ENCODE peak calls at places on chromosome 13, in eight cellular contexts. Z is left lung; P is heart left ventricle; G is CD8-positive, alpha-beta T cell; U is mammary epithelial cell; L is heart right ventricle; I is neural progenitor cell; X is astrocyte. R is an unnamed sample. For H3K4me1 and H3K36me3, the result is how much of the 10 kb centered on the place peaks cover.

GRCh38 chr13:65461590-65461989 is 1768.5 kb downstream of the PCDH9 start:
- DNase-seq in Z (no peak), P (no peak), G (no peak), U (no peak), L (no peak), I (no peak), X (peak), R (no peak)

GRCh38 chr13:111371720-111372119 is 51.3 kb downstream of the TEX29 start:
- DNase-seq in Z (no peak), P (no peak), G (no peak), U (no peak), L (no peak), I (no peak), X (no peak), R (no peak)

GRCh38 chr13:98252931-98253470 is 75.9 kb upstream of the RNF113B start:
- DNase-seq in Z (no peak), P (no peak), G (no peak), U (no peak), L (no peak), I (no peak), X (peak), R (no peak)

GRCh38 chr13:70297219-70297618 is 189.0 kb upstream of the KLHL1 start:
- DNase-seq in Z (no peak), P (no peak), G (no peak), U (no peak), L (no peak), I (no peak), X (no peak), R (no peak)

GRCh38 chr13:59641758-59642157 is 522.0 kb downstream of the DIAPH3 start:
- DNase-seq in Z (no peak), P (no peak), G (no peak), U (no peak), L (no peak), I (no peak), X (peak), R (no peak)

GRCh38 chr13:50809133-50810090 is 34.1 kb downstream of the DLEU7 start:
- DNase-seq in Z (no peak), P (no peak), G (no peak), U (no peak), L (no peak), I (no peak), X (no peak), R (no peak)

GRCh38 chr13:99383946-99384345 is 76.7 kb upstream of the GPR183 start:
- DNase-seq in Z (no peak), P (no peak), G (no peak), U (no peak), L (no peak), I (no peak), X (no peak), R (no peak)

GRCh38 chr13:49746111-49746510 is 46.4 kb downstream of the KPNA3 start:
- DNase-seq in Z (no peak), P (no peak), G (no peak), U (peak), L (no peak), I (no peak), X (no peak), R (no peak)

GRCh38 chr13:21569686-21570085 is 34.3 kb downstream of the MICU2 start:
- DNase-seq in Z (no peak), P (no peak), G (no peak), U (no peak), L (no peak), I (no peak), X (no peak), R (no peak)

GRCh38 chr13:83503424-83503823 is 378.9 kb downstream of the SLITRK1 start:
- DNase-seq in Z (no peak), P (no peak), G (no peak), U (peak), L (no peak), I (no peak), X (peak), R (no peak)

GRCh38 chr13:23960566-23961156 is 63.4 kb upstream of the C1QTNF9B start:
- DNase-seq in Z (no peak), P (no peak), G (no peak), U (peak), L (no peak), I (peak), X (no peak), R (no peak)

GRCh38 chr13:97879646-97880297 is 73.7 kb upstream of the IPO5 start:
- DNase-seq in Z (no peak), P (no peak), G (no peak), U (peak), L (no peak), I (no peak), X (peak), R (no peak)

GRCh38 chr13:30465541-30466357 is at the start of gene HMGB1:
- DNase-seq in Z (peak), P (peak), G (peak), U (peak), L (peak), I (peak), X (peak), R (peak)

GRCh38 chr13:49052801-49053200 is 77.1 kb downstream of the FNDC3A start:
- DNase-seq in Z (no peak), P (no peak), G (no peak), U (peak), L (no peak), I (no peak), X (peak), R (no peak)

GRCh38 chr13:108154421-108154858 is 60.9 kb downstream of the LIG4 start:
- DNase-seq in Z (peak), P (no peak), G (no peak), U (no peak), L (no peak), I (no peak), X (peak), R (no peak)

GRCh38 chr13:99907627-99908026 is 63.9 kb downstream of the ZIC5 start:
- DNase-seq in Z (no peak), P (no peak), G (no peak), U (no peak), L (no peak), I (no peak), X (no peak), R (no peak)

GRCh38 chr13:101092985-101093384 is 323.3 kb downstream of the NALCN start:
- DNase-seq in Z (no peak), P (no peak), G (no peak), U (no peak), L (no peak), I (no peak), X (no peak), R (no peak)

GRCh38 chr13:60453490-60453889 is 56.5 kb downstream of the TDRD3 start:
- DNase-seq in Z (no peak), P (no peak), G (no peak), U (no peak), L (no peak), I (peak), X (peak), R (no peak)

GRCh38 chr13:29861694-29862110 is 11.3 kb upstream of the UBL3 start:
- DNase-seq in Z (no peak), P (no peak), G (no peak), U (peak), L (no peak), I (no peak), X (peak), R (no peak)

GRCh38 chr13:29573190-29573589 is 22.3 kb downstream of the SLC7A1 start:
- DNase-seq in Z (peak), P (peak), G (no peak), U (no peak), L (no peak), I (no peak), X (no peak), R (no peak)

GRCh38 chr13:89361909-89362308 is 1690.7 kb downstream of the SLITRK5 start:
- DNase-seq in Z (no peak), P (no peak), G (no peak), U (peak), L (no peak), I (no peak), X (no peak), R (no peak)

GRCh38 chr13:58191754-58192153 is 560.2 kb downstream of the PCDH17 start:
- DNase-seq in Z (no peak), P (no peak), G (no peak), U (no peak), L (no peak), I (no peak), X (no peak), R (no peak)

GRCh38 chr13:109874921-109875454 is 88.6 kb upstream of the IRS2 start:
- DNase-seq in Z (no peak), P (no peak), G (no peak), U (peak), L (no peak), I (no peak), X (peak), R (no peak)

GRCh38 chr13:21013682-21014038 is 47.7 kb downstream of the LATS2 start:
- DNase-seq in Z (no peak), P (no peak), G (no peak), U (no peak), L (no peak), I (no peak), X (no peak), R (no peak)

GRCh38 chr13:41137241-41137640 is 4.6 kb upstream of the KBTBD6 start:
- DNase-seq in Z (no peak), P (no peak), G (no peak), U (peak), L (no peak), I (no peak), X (no peak), R (no peak)

GRCh38 chr13:47117268-47117667 is 220.4 kb upstream of the HTR2A start:
- DNase-seq in Z (no peak), P (no peak), G (no peak), U (peak), L (no peak), I (no peak), X (peak), R (no peak)

GRCh38 chr13:92172191-92172590 is 773.8 kb downstream of the GPC5 start:
- DNase-seq in Z (no peak), P (no peak), G (no peak), U (no peak), L (no peak), I (no peak), X (peak), R (no peak)

DNA sequence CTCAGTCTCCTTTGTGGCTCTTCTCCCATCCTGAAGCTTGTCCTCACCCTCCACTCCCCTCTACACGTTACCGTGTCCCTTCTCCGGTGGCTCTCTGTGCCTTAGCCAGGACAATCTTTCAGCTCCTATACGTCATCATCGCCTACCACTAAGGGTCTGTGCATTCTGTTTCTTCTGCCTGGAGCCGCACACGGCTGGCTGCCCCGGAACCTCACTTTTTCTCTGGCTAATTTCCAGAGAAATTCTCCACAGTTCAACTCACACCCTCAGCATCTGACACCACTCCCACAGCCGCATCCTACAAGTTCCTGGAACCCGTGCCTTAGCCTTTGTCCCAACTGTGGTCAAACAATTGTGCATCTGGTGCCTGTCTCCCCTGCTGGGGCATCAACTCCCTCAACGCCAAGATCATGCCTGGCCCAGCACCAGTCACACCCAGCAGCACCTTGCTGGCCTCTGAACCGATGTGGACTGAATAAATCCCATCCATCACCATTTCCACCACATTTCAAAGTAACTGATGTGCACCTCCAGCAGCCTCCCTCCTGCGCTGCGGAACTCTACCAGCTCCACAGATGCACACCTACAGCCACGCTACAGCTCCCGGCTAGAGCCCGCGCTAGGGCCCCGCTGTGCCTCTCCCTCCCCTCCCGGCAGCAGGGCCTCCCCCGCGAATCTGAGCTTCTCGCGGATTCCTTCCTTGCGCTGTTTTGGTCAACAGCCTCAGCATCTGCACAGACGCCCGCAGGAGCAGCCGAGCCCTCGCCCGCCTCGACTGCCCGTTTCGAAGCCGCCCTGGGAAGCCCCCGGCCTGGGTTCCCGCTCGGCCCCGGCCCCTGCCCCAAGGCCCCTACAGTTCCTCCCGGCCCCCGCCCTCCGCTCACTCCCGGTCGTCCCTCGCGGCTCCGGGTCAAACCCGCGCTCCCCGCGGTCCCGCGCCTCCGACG is 689 bp downstream of the DCUN1D2 start:
- DNase-seq in Z (peak), P (peak), G (peak), U (peak), L (peak), I (no peak), X (peak), R (no peak)
- H3K4me1 ChIP-seq in Z (under half), P (under half), G (under half), U (under half), L (half or more), I (under half), X (under half), R (under half)

GRCh38 chr13:113192279-113192678 is 16.2 kb downstream of the PCID2 start:
- DNase-seq in Z (no peak), P (no peak), G (no peak), U (no peak), L (no peak), I (no peak), X (no peak), R (no peak)
- H3K36me3 ChIP-seq in Z (under half), P (half or more), G (half or more), U (under half), L (half or more), I (under half), X (under half), R (under half)

GRCh38 chr13:44906230-44906629 is 83.0 kb downstream of the NUFIP1 start:
- DNase-seq in Z (no peak), P (no peak), G (no peak), U (no peak), L (no peak), I (no peak), X (no peak), R (no peak)

GRCh38 chr13:44906758-44907157 is 82.5 kb downstream of the NUFIP1 start:
- DNase-seq in Z (no peak), P (no peak), G (no peak), U (no peak), L (peak), I (no peak), X (peak), R (no peak)

GRCh38 chr13:44904982-44905381 is 84.3 kb downstream of the NUFIP1 start:
- DNase-seq in Z (peak), P (no peak), G (no peak), U (peak), L (peak), I (no peak), X (peak), R (peak)

GRCh38 chr13:44902793-44903192 is 86.5 kb downstream of the NUFIP1 start:
- DNase-seq in Z (no peak), P (no peak), G (no peak), U (no peak), L (no peak), I (no peak), X (no peak), R (no peak)

GRCh38 chr13:44903596-44903995 is 85.7 kb downstream of the NUFIP1 start:
- DNase-seq in Z (peak), P (peak), G (no peak), U (no peak), L (peak), I (peak), X (peak), R (peak)
- H3K27ac ChIP-seq in Z (peak), P (peak), G (no peak), U (no peak), L (peak), I (peak), X (peak), R (peak)

DNA sequence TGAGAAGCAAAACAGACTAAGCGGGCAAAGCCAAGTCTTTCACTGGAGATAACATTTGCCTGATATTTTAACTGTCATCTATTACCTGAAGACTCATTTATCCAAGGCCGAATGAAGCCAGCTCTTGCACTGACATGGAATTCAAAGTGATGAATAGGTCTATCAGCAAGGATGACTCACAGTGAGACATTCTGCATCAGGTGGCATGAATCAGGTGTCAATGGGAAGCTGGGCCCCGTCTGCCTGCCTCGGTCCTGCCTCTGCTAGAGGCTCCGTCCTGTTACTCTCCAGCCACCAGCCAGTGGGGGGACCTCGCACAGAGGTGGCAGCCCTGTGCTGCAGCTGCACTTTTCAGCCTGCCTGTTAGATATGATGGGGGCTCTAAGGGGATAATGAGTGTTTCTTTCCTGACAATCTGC is 23.5 kb downstream of the STARD13 start:
- DNase-seq in Z (no peak), P (no peak), G (no peak), U (peak), L (no peak), I (peak), X (peak), R (no peak)
- H3K4me1 ChIP-seq in Z (under half), P (under half), G (under half), U (under half), L (half or more), I (under half), X (under half), R (under half)

R was measured in thoracic aorta.